ENCODE peak calls at places on chromosome 9, in eight cellular contexts. O is iPS DF 6.9, L is K562, P is uterus, A is fibroblast of lung, B is adrenal gland, Q is Peyer's patch, D is aorta. E is an unnamed sample.

GRCh38 chr9:136671646-136672430 is 9.1 kb downstream of the EGFL7 start:
- DNase-seq in O (no peak), L (peak; percentile 72), P (no peak), A (no peak), B (no peak), Q (no peak), D (no peak), E (no peak)

GRCh38 chr9:109817146-109817845 is 37.3 kb downstream of the PALM2AKAP2 start:
- DNase-seq in O (no peak), L (no peak), P (no peak), A (no peak), B (no peak), Q (no peak), D (no peak), E (no peak)

GRCh38 chr9:6567140-6567591 is 78.4 kb downstream of the GLDC start:
- DNase-seq in O (no peak), L (peak; percentile 31), P (no peak), A (peak; percentile 92), B (peak; percentile 80), Q (no peak), D (peak; percentile 70), E (no peak)

GRCh38 chr9:38344566-38345324 is 47.8 kb upstream of the ALDH1B1 start:
- DNase-seq in O (no peak), L (no peak), P (no peak), A (no peak), B (no peak), Q (no peak), D (no peak), E (no peak)

GRCh38 chr9:98369471-98369870 is 114.0 kb upstream of the TBC1D2 start:
- DNase-seq in O (no peak), L (no peak), P (no peak), A (no peak), B (no peak), Q (no peak), D (no peak), E (no peak)

GRCh38 chr9:98010450-98010849 is 27.3 kb downstream of the ANP32B start:
- DNase-seq in O (no peak), L (no peak), P (no peak), A (peak; percentile 29), B (no peak), Q (peak; percentile 39), D (no peak), E (no peak)

GRCh38 chr9:132908635-132909034 is 29.9 kb downstream of the SPACA9 start:
- DNase-seq in O (no peak), L (no peak), P (no peak), A (no peak), B (no peak), Q (no peak), D (no peak), E (peak; percentile 15)

GRCh38 chr9:17556255-17556654 is 22.6 kb upstream of the SH3GL2 start:
- DNase-seq in O (no peak), L (no peak), P (no peak), A (no peak), B (no peak), Q (no peak), D (no peak), E (no peak)

GRCh38 chr9:3337515-3337914 is 188.3 kb downstream of the RFX3 start:
- DNase-seq in O (no peak), L (peak; percentile 5), P (no peak), A (peak; percentile 71), B (peak; percentile 25), Q (no peak), D (no peak), E (no peak)

GRCh38 chr9:111661150-111661801 is at the start of gene GNG10:
- DNase-seq in O (no peak), L (peak; percentile 73), P (peak; percentile 24), A (peak; percentile 35), B (peak; percentile 61), Q (peak; percentile 39), D (peak; percentile 73), E (peak; percentile 51)

GRCh38 chr9:70085241-70085640 is 41.6 kb downstream of the MAMDC2 start:
- DNase-seq in O (peak; percentile 16), L (no peak), P (no peak), A (peak; percentile 59), B (no peak), Q (no peak), D (no peak), E (no peak)
- H3K4me1 ChIP-seq in O (no peaks in the 10 kb centered on the region), L (no peaks in the 10 kb centered on the region), P (peaks cover 10% of the 10 kb centered on the region), A (peaks cover 3% of the 10 kb centered on the region), B (no peaks in the 10 kb centered on the region), Q (no peaks in the 10 kb centered on the region), D (no peaks in the 10 kb centered on the region), E (no peaks in the 10 kb centered on the region)

DNA sequence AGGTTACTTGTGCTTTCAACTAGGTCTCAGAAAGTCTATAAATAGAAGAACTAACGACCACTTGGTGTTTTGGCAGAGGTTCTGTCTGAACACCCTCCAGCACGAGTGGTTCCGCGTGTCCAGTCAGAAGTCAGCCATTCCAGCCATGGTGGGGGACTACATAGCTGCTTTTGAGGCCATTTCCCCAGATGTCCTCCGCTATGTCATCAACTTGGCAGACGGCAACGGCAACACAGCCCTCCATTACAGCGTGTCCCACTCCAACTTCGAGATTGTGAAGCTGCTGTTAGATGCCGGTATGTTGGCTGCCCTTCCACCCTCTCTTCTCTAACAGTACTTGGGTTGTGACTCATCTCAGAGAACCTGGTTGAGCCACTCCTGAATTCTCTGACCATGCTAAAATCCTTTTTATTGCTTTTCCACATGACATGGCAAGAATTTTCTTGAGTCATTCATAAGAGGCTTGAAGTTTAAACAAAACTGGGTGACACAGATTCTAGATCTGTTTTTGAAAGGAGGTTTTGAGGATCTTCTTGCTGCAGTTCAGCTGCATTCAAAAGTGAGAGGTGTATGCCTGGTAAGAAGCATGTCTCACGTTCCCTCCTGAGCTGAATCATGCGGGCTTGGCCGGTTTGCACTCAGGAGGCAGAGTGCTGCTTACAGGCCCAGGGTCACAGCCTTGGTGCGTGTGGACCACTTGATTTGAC is 103.1 kb upstream of the DMRT1 start:
- DNase-seq in O (no peak), L (no peak), P (peak; percentile 77), A (peak; percentile 87), B (no peak), Q (no peak), D (peak; percentile 81), E (no peak)
- H3K4me3 ChIP-seq in O (no peak overlapping the region), L (no peak overlapping the region), P (no peak overlapping the region), A (no peak overlapping the region), B (no peak overlapping the region), Q (no peak overlapping the region), D (no peak overlapping the region), E (no peak overlapping the region)

GRCh38 chr9:87572719-87573118 is 75.1 kb downstream of the DAPK1 start:
- DNase-seq in O (no peak), L (no peak), P (no peak), A (no peak), B (no peak), Q (no peak), D (no peak), E (no peak)
- H3K4me1 ChIP-seq in O (peaks cover 11% of the 10 kb centered on the region), L (peaks cover 4% of the 10 kb centered on the region), P (no peaks in the 10 kb centered on the region), A (no peaks in the 10 kb centered on the region), B (peaks cover 2% of the 10 kb centered on the region), Q (no peaks in the 10 kb centered on the region), D (no peaks in the 10 kb centered on the region), E (no peaks in the 10 kb centered on the region)

GRCh38 chr9:126615791-126616447 is 2.2 kb downstream of the LMX1B start:
- DNase-seq in O (no peak), L (no peak), P (no peak), A (no peak), B (no peak), Q (no peak), D (no peak), E (no peak)

GRCh38 chr9:126613656-126614055 is at the start of gene LMX1B:
- DNase-seq in O (no peak), L (no peak), P (no peak), A (peak; percentile 56), B (no peak), Q (no peak), D (no peak), E (no peak)

GRCh38 chr9:126614088-126614454 is 343 bp downstream of the LMX1B start:
- DNase-seq in O (no peak), L (no peak), P (no peak), A (no peak), B (no peak), Q (no peak), D (no peak), E (no peak)

GRCh38 chr9:126615251-126615790 is 1.6 kb downstream of the LMX1B start:
- DNase-seq in O (no peak), L (no peak), P (no peak), A (peak; percentile 7), B (no peak), Q (no peak), D (no peak), E (no peak)

DNA sequence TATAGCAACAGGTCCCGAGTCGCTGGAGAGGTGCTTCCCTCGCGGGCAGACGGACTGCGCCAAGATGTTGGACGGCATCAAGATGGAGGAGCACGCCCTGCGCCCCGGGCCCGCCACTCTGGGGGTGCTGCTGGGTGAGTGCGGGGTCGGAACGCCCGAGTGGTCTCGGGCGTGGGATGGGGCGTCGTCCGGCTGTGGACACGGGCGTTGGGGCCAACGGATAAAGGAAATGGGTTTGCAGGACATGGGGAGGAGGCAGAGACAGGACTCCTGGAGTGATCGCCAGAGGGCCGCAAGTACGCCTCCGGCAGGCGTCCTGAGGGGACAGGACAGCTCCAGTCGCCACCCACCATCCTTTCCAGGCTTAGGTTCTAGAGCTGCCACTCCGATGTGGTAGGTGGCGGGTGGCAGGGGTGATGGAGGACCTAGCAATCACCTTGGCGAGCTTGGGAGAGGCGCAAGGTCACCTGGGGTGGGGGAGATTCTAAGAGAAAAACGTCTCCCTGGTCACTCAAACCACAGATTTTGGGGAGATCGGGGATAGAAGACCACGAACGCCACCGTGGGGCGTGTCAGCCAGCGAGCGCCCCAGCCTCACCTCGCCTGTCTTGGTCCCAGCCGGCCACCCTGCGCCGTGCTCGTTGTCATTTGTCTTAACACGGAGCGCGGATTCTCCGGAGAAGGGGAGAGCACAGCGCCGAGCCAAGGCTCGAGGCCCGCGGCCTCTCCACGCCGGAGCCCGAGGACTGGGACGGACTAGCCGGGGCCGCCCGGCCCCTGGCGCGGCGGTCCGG is 924 bp downstream of the LMX1B start:
- DNase-seq in O (no peak), L (no peak), P (no peak), A (no peak), B (no peak), Q (no peak), D (no peak), E (no peak)
- H3K4me3 ChIP-seq in O (no peak overlapping the region), L (no peak overlapping the region), P (no peak overlapping the region), A (no peak overlapping the region), B (no peak overlapping the region), Q (peak overlapping the region; percentile 20), D (no peak overlapping the region), E (no peak overlapping the region)

DNA sequence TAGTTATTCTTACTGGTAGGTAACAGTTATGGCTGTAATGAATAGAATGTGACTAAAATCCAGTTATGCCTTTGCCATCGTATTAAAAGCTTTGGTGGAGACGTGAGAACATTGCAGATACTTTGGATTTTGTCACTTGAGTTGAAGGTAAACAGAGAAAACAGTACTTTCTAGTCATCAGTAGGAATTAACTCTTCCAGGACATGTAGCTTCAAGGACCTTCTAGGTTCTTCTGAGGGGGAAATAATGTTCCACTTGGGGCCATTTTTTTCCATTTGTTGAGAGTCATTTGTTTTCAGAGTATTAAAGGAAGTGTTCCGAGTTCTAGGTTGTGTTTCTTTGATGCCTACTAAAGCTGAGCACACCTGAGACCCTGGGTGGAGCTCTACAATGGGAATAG is 6.1 kb downstream of the TJP2 start:
- DNase-seq in O (no peak), L (no peak), P (no peak), A (no peak), B (no peak), Q (no peak), D (no peak), E (no peak)
- H3K4me1 ChIP-seq in O (peaks cover 2% of the 10 kb centered on the region), L (peaks cover 39% of the 10 kb centered on the region), P (no peaks in the 10 kb centered on the region), A (peaks cover 21% of the 10 kb centered on the region), B (no peaks in the 10 kb centered on the region), Q (no peaks in the 10 kb centered on the region), D (peaks cover 20% of the 10 kb centered on the region), E (no peaks in the 10 kb centered on the region)

GRCh38 chr9:115649991-115650472 is 503.6 kb upstream of the PAPPA start:
- DNase-seq in O (no peak), L (no peak), P (peak; percentile 81), A (peak; percentile 99), B (peak; percentile 60), Q (peak; percentile 18), D (peak; percentile 78), E (no peak)
- H3K4me3 ChIP-seq in O (no peak overlapping the region), L (no peak overlapping the region), P (no peak overlapping the region), A (no peak overlapping the region), B (no peak overlapping the region), Q (no peak overlapping the region), D (no peak overlapping the region), E (no peak overlapping the region)